ENCODE peak calls at places on chromosomes 4 and X, in nine cellular contexts. D is body of pancreas; X is GM23248; O is H54; S is cardiac fibroblast; I is stimulated activated CD8-positive, alpha-beta memory T cell treated with anti-CD3 and anti-CD28 coated beads, Interleukin-15, amount 100 ng/mL, for 24 hours; A is BE2C; J is left ventricle myocardium superior; B is NCI-H2171 treated with DMSO at 0.1 percent for 48 hours. W is an unnamed sample.

GRCh38 chr4:151676301-151676700 is 84.5 kb downstream of the GATB start:
- DNase-seq in D (no peak), X (peak; percentile 95), O (peak; percentile 62), S (peak; percentile 59), I (no peak), A (peak; percentile 69), J (no peak), B (peak; percentile 76), W (no peak)

GRCh38 chr4:79682801-79683217 is 274.8 kb upstream of the GK2 start:
- DNase-seq in D (peak; percentile 10), X (no peak), O (no peak), S (no peak), I (no peak), A (no peak), J (peak; percentile 32), B (no peak), W (peak; percentile 8)

GRCh38 chrX:40380649-40381488 is 199.9 kb upstream of the ATP6AP2 start:
- DNase-seq in D (no peak), X (no peak), O (no peak), S (no peak), I (no peak), A (no peak), J (peak; percentile 45), B (no peak), W (no peak)

GRCh38 chrX:48472225-48472624 is 2.2 kb upstream of the SLC38A5 start:
- DNase-seq in D (peak; percentile 56), X (no peak), O (no peak), S (no peak), I (no peak), A (no peak), J (no peak), B (peak; percentile 81), W (no peak)

GRCh38 chr4:40401646-40402045 is 66.5 kb downstream of the CHRNA9 start:
- DNase-seq in D (no peak), X (no peak), O (no peak), S (no peak), I (no peak), A (no peak), J (no peak), B (no peak), W (no peak)

GRCh38 chr4:65566473-65566872 is 103.8 kb downstream of the EPHA5 start:
- DNase-seq in D (no peak), X (no peak), O (no peak), S (no peak), I (no peak), A (no peak), J (no peak), B (no peak), W (no peak)

GRCh38 chrX:65750674-65751469 is 83.4 kb downstream of the MSN start:
- DNase-seq in D (no peak), X (no peak), O (no peak), S (no peak), I (no peak), A (no peak), J (no peak), B (no peak), W (no peak)

GRCh38 chr4:71074452-71075299 is 81.2 kb downstream of the DCK start:
- DNase-seq in D (peak; percentile 56), X (peak; percentile 49), O (no peak), S (peak; percentile 1), I (no peak), A (no peak), J (no peak), B (no peak), W (no peak)

GRCh38 chr4:13626492-13627184 is 887 bp downstream of the BOD1L1 start:
- DNase-seq in D (no peak), X (peak; percentile 44), O (no peak), S (no peak), I (no peak), A (no peak), J (no peak), B (no peak), W (no peak)

GRCh38 chrX:47497274-47497673 is 14.3 kb upstream of the ZNF41 start:
- DNase-seq in D (no peak), X (peak; percentile 61), O (no peak), S (peak; percentile 57), I (no peak), A (no peak), J (no peak), B (no peak), W (no peak)

GRCh38 chrX:112874140-112874539 is 33.5 kb upstream of the AMOT start:
- DNase-seq in D (no peak), X (peak; percentile 24), O (no peak), S (peak; percentile 14), I (no peak), A (no peak), J (no peak), B (peak; percentile 20), W (no peak)

GRCh38 chrX:110216027-110216426 is 101.9 kb downstream of the AMMECR1 start:
- DNase-seq in D (no peak), X (no peak), O (no peak), S (no peak), I (no peak), A (no peak), J (no peak), B (no peak), W (no peak)

GRCh38 chr4:67575232-67575888 is 16.8 kb downstream of the STAP1 start:
- DNase-seq in D (no peak), X (no peak), O (no peak), S (no peak), I (no peak), A (no peak), J (no peak), B (peak; percentile 83), W (no peak)

GRCh38 chr4:7323872-7324650 is 110.7 kb downstream of the PSAPL1 start:
- DNase-seq in D (no peak), X (no peak), O (no peak), S (no peak), I (no peak), A (peak; percentile 46), J (peak; percentile 15), B (peak; percentile 92), W (peak; percentile 97)

GRCh38 chr4:186021461-186022167 is 47.3 kb upstream of the TLR3 start:
- DNase-seq in D (peak; percentile 26), X (peak; percentile 56), O (no peak), S (peak; percentile 68), I (no peak), A (peak; percentile 78), J (peak; percentile 40), B (peak; percentile 19), W (peak; percentile 24)

GRCh38 chrX:119502727-119503483 is 34.7 kb downstream of the SLC25A5 start:
- DNase-seq in D (peak; percentile 77), X (peak; percentile 82), O (no peak), S (peak; percentile 39), I (no peak), A (no peak), J (no peak), B (no peak), W (no peak)

GRCh38 chr4:44583393-44583792 is 68.0 kb downstream of the YIPF7 start:
- DNase-seq in D (no peak), X (peak; percentile 1), O (no peak), S (no peak), I (no peak), A (no peak), J (no peak), B (no peak), W (no peak)

GRCh38 chr4:147548251-147548650 is 67.4 kb downstream of the EDNRA start:
- DNase-seq in D (no peak), X (no peak), O (no peak), S (no peak), I (no peak), A (no peak), J (no peak), B (no peak), W (no peak)

GRCh38 chr4:13627185-13627605 is 330 bp downstream of the BOD1L1 start:
- DNase-seq in D (peak; percentile 16), X (no peak), O (no peak), S (no peak), I (peak; percentile 14), A (peak; percentile 30), J (peak; percentile 38), B (peak; percentile 6), W (no peak)

GRCh38 chrX:10106801-10107200 is 50.0 kb upstream of the CLCN4 start:
- DNase-seq in D (no peak), X (no peak), O (no peak), S (no peak), I (no peak), A (no peak), J (no peak), B (peak; percentile 34), W (no peak)

GRCh38 chr4:123554263-123554662 is 157.7 kb downstream of the SPRY1 start:
- DNase-seq in D (no peak), X (no peak), O (no peak), S (peak; percentile 26), I (no peak), A (no peak), J (no peak), B (no peak), W (no peak)

GRCh38 chr4:132230025-132230424 is 919.1 kb upstream of the PCDH10 start:
- DNase-seq in D (no peak), X (no peak), O (no peak), S (no peak), I (no peak), A (no peak), J (no peak), B (no peak), W (no peak)

GRCh38 chr4:101103381-101104142 is 243.8 kb downstream of the PPP3CA start:
- DNase-seq in D (no peak), X (peak; percentile 3), O (no peak), S (peak; percentile 24), I (no peak), A (no peak), J (no peak), B (no peak), W (peak; percentile 49)

GRCh38 chr4:6733358-6734164 is 17.6 kb downstream of the BLOC1S4 start:
- DNase-seq in D (no peak), X (no peak), O (no peak), S (no peak), I (no peak), A (no peak), J (no peak), B (no peak), W (no peak)